ENCODE peak calls at places on chromosomes 11 and 22, in four cellular contexts. One of them, this sample, is unnamed.

GRCh38 chr22:36334838-36335603 is 52.7 kb downstream of the MYH9 start:
- DNase-seq in H1: no peak
- DNase-seq in HepG2: no peak
- DNase-seq in GM12891: no peak
- DNase-seq in this sample: no peak

GRCh38 chr11:15073361-15074205 is at the start of gene CALCB:
- DNase-seq in GM12891: no peak
- DNase-seq in HepG2: no peak
- DNase-seq in H1: peak
- DNase-seq in this sample: no peak

GRCh38 chr22:29346659-29347058 is 31.2 kb upstream of the RASL10A start:
- DNase-seq in HepG2: no peak
- DNase-seq in H1: no peak
- DNase-seq in GM12891: no peak
- DNase-seq in this sample: no peak

GRCh38 chr11:573146-573759 is 3.0 kb upstream of the PHRF1 start:
- DNase-seq in GM12891: no peak
- DNase-seq in H1: no peak
- DNase-seq in HepG2: peak
- DNase-seq in this sample: no peak

GRCh38 chr22:37345863-37346514 is 63.7 kb downstream of the CYTH4 start:
- DNase-seq in H1: no peak
- DNase-seq in HepG2: no peak
- DNase-seq in GM12891: no peak
- DNase-seq in this sample: no peak

GRCh38 chr11:13949876-13950275 is 12.6 kb upstream of the SPON1 start:
- DNase-seq in HepG2: no peak
- DNase-seq in H1: no peak
- DNase-seq in GM12891: no peak
- DNase-seq in this sample: no peak

GRCh38 chr11:23554002-23554401 is 693.7 kb upstream of the CCDC179 start:
- DNase-seq in HepG2: peak
- DNase-seq in H1: no peak
- DNase-seq in GM12891: no peak
- DNase-seq in this sample: no peak

GRCh38 chr22:45604239-45604711 is 67.4 kb upstream of the ATXN10 start:
- DNase-seq in HepG2: no peak
- DNase-seq in GM12891: no peak
- DNase-seq in H1: no peak
- DNase-seq in this sample: no peak

GRCh38 chr22:50560034-50560433 is 2.7 kb downstream of the SYCE3 start:
- DNase-seq in H1: no peak
- DNase-seq in GM12891: no peak
- DNase-seq in HepG2: no peak
- DNase-seq in this sample: no peak

GRCh38 chr11:134670247-134670646 is 258.2 kb upstream of the B3GAT1 start:
- DNase-seq in GM12891: no peak
- DNase-seq in HepG2: no peak
- DNase-seq in H1: no peak
- DNase-seq in this sample: no peak

GRCh38 chr11:79670846-79671245 is 230.0 kb upstream of the TENM4 start:
- DNase-seq in H1: no peak
- DNase-seq in GM12891: no peak
- DNase-seq in HepG2: no peak
- DNase-seq in this sample: no peak

GRCh38 chr22:31945478-31945815 is 1.1 kb downstream of the YWHAH start:
- DNase-seq in H1: no peak
- DNase-seq in HepG2: no peak
- DNase-seq in GM12891: no peak
- DNase-seq in this sample: no peak

GRCh38 chr11:68518191-68518590 is 57.6 kb downstream of the PPP6R3 start:
- DNase-seq in HepG2: no peak
- DNase-seq in H1: no peak
- DNase-seq in GM12891: no peak
- DNase-seq in this sample: no peak

GRCh38 chr22:39205344-39206021 is 39.3 kb downstream of the PDGFB start:
- DNase-seq in HepG2: peak
- DNase-seq in H1: no peak
- DNase-seq in GM12891: no peak
- DNase-seq in this sample: peak

GRCh38 chr11:1308745-1309497 is 511 bp downstream of the TOLLIP start:
- DNase-seq in HepG2: no peak
- DNase-seq in GM12891: no peak
- DNase-seq in H1: no peak
- DNase-seq in this sample: no peak

GRCh38 chr11:113681711-113682410 is 24.2 kb downstream of the TMPRSS5 start:
- DNase-seq in HepG2: no peak
- DNase-seq in GM12891: no peak
- DNase-seq in H1: peak
- DNase-seq in this sample: no peak

GRCh38 chr11:104899226-104899625 is 966 bp upstream of the CASP12 start:
- DNase-seq in HepG2: no peak
- DNase-seq in GM12891: no peak
- DNase-seq in H1: no peak
- DNase-seq in this sample: no peak

GRCh38 chr22:49833340-49834007 is 5.8 kb upstream of the BRD1 start:
- DNase-seq in HepG2: no peak
- DNase-seq in GM12891: no peak
- DNase-seq in H1: no peak
- DNase-seq in this sample: no peak

GRCh38 chr11:114089748-114090147 is 30.2 kb downstream of the ZBTB16 start:
- DNase-seq in H1: no peak
- DNase-seq in HepG2: no peak
- DNase-seq in GM12891: no peak
- DNase-seq in this sample: no peak

GRCh38 chr11:1660025-1660867 is 30.7 kb downstream of the KRTAP5-5 start:
- DNase-seq in HepG2: no peak
- DNase-seq in H1: no peak
- DNase-seq in GM12891: no peak
- DNase-seq in this sample: no peak

GRCh38 chr11:11531127-11531526 is 90.7 kb downstream of the GALNT18 start:
- DNase-seq in H1: no peak
- DNase-seq in GM12891: no peak
- DNase-seq in HepG2: no peak
- DNase-seq in this sample: no peak
- TF ChIP-seq TAF1 in H1: no peak
- TF ChIP-seq TAF1 in GM12891: no peak
- TF ChIP-seq TAF1 in HepG2: no peak
- TF ChIP-seq TAF1 in this sample: no peak

DNA sequence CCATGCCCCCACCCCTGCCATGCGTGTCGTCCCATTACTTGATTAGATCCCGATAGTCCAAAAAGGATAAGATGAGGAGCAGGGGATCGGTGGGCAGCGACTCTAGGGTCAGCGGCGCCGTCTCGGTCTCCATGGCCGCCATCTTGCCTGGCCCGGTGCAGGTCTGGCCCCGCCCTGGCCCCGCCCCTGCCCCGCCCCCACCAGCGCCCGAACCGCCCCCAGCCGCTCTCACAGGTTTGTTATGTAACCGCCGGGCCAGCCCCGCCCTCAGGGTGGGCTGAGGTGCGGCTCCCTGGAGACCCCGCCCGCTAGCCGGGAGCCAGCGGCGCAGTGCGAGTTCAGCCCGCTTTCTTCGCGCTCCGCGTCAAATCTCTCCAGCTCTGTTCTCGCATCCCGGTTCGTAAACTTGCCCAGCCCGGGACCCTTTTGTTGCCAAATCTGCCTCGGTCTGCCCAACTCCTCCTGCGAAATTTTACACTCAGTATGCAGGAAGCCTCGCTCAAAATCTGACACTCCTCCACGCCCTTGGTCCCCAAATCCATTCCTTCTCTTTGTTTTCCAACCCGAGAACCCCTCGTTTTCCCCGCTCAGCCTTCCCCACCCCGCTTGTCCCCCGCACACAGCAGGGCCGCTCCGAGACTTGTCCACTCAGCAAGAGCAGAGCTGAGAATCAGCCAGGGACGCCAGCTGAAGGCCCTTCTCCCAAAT is at the start of gene FBXO3:
- DNase-seq in H1: peak
- DNase-seq in HepG2: peak
- DNase-seq in GM12891: peak
- DNase-seq in this sample: peak
- TF ChIP-seq POLR2A in H1: peak
- TF ChIP-seq POLR2A in HepG2: peak
- TF ChIP-seq POLR2A in GM12891: no peak
- TF ChIP-seq POLR2A in this sample: peak

GRCh38 chr22:33013051-33013450 is 45.1 kb downstream of the SYN3 start:
- DNase-seq in H1: no peak
- DNase-seq in HepG2: peak
- DNase-seq in GM12891: no peak
- DNase-seq in this sample: no peak

GRCh38 chr22:33014621-33015020 is 43.6 kb downstream of the SYN3 start:
- DNase-seq in GM12891: no peak
- DNase-seq in H1: no peak
- DNase-seq in HepG2: no peak
- DNase-seq in this sample: no peak

GRCh38 chr22:33018232-33018864 is 39.8 kb downstream of the SYN3 start:
- DNase-seq in GM12891: peak
- DNase-seq in H1: peak
- DNase-seq in HepG2: peak
- DNase-seq in this sample: no peak

GRCh38 chr22:33013531-33014162 is 44.5 kb downstream of the SYN3 start:
- DNase-seq in H1: no peak
- DNase-seq in GM12891: no peak
- DNase-seq in HepG2: peak
- DNase-seq in this sample: no peak
- TF ChIP-seq TAF1 in H1: no peak
- TF ChIP-seq TAF1 in GM12891: no peak
- TF ChIP-seq TAF1 in HepG2: no peak
- TF ChIP-seq TAF1 in this sample: no peak

GRCh38 chr22:42868751-42869251 is 11.7 kb upstream of the ARFGAP3 start:
- DNase-seq in HepG2: no peak
- DNase-seq in H1: no peak
- DNase-seq in GM12891: no peak
- DNase-seq in this sample: no peak
- TF ChIP-seq POLR2A in HepG2: no peak
- TF ChIP-seq POLR2A in H1: no peak
- TF ChIP-seq POLR2A in GM12891: no peak
- TF ChIP-seq POLR2A in this sample: no peak

GRCh38 chr11:131928992-131929391 is 558.6 kb downstream of the NTM start:
- DNase-seq in GM12891: no peak
- DNase-seq in H1: peak
- DNase-seq in HepG2: no peak
- DNase-seq in this sample: no peak
- TF ChIP-seq TAF1 in GM12891: no peak
- TF ChIP-seq TAF1 in H1: no peak
- TF ChIP-seq TAF1 in HepG2: no peak
- TF ChIP-seq TAF1 in this sample: no peak

GRCh38 chr11:102773388-102773787 is 7.0 kb downstream of the MMP10 start:
- DNase-seq in GM12891: no peak
- DNase-seq in H1: no peak
- DNase-seq in HepG2: no peak
- DNase-seq in this sample: no peak
- TF ChIP-seq POLR2A in GM12891: no peak
- TF ChIP-seq POLR2A in H1: no peak
- TF ChIP-seq POLR2A in HepG2: no peak
- TF ChIP-seq POLR2A in this sample: no peak